ENCODE peak calls at places on chromosomes 12 and 14, in ten cellular contexts. One of them, this sample, is unnamed. For H3K4me1, the result is how much of the 10 kb centered on the place peaks cover.

GRCh38 chr14:68291820-68292219 is 472.2 kb downstream of the RAD51B start:
- DNase-seq in adrenal gland: no peak
- DNase-seq in A549: no peak
- DNase-seq in HCT116: peak
- DNase-seq in sigmoid colon: no peak
- DNase-seq in suprapubic skin: no peak
- DNase-seq in H1: peak
- DNase-seq in ovary: no peak
- DNase-seq in uterus: no peak
- DNase-seq in K562: no peak
- DNase-seq in this sample: no peak

GRCh38 chr12:78275886-78276285 is 445.2 kb downstream of the NAV3 start:
- DNase-seq in adrenal gland: no peak
- DNase-seq in A549: no peak
- DNase-seq in HCT116: no peak
- DNase-seq in sigmoid colon: no peak
- DNase-seq in suprapubic skin: no peak
- DNase-seq in H1: no peak
- DNase-seq in ovary: no peak
- DNase-seq in uterus: no peak
- DNase-seq in K562: no peak
- DNase-seq in this sample: no peak

GRCh38 chr12:52870361-52871290 is 21.8 kb upstream of the KRT78 start:
- DNase-seq in adrenal gland: no peak
- DNase-seq in A549: peak
- DNase-seq in HCT116: no peak
- DNase-seq in sigmoid colon: peak
- DNase-seq in suprapubic skin: peak
- DNase-seq in H1: no peak
- DNase-seq in ovary: peak
- DNase-seq in uterus: peak
- DNase-seq in K562: peak
- DNase-seq in this sample: no peak

GRCh38 chr12:98227162-98227561 is 288.2 kb upstream of the TMPO start:
- DNase-seq in adrenal gland: no peak
- DNase-seq in A549: no peak
- DNase-seq in HCT116: peak
- DNase-seq in sigmoid colon: no peak
- DNase-seq in suprapubic skin: no peak
- DNase-seq in H1: no peak
- DNase-seq in ovary: no peak
- DNase-seq in uterus: no peak
- DNase-seq in K562: peak
- DNase-seq in this sample: no peak

GRCh38 chr14:54568821-54569591 is 2.1 kb downstream of the SAMD4A start:
- DNase-seq in adrenal gland: no peak
- DNase-seq in A549: no peak
- DNase-seq in HCT116: no peak
- DNase-seq in sigmoid colon: peak
- DNase-seq in suprapubic skin: peak
- DNase-seq in H1: no peak
- DNase-seq in ovary: no peak
- DNase-seq in uterus: peak
- DNase-seq in K562: no peak
- DNase-seq in this sample: no peak

GRCh38 chr14:101903111-101903561 is 61.2 kb upstream of the DYNC1H1 start:
- DNase-seq in adrenal gland: no peak
- DNase-seq in A549: no peak
- DNase-seq in HCT116: no peak
- DNase-seq in sigmoid colon: no peak
- DNase-seq in suprapubic skin: no peak
- DNase-seq in H1: no peak
- DNase-seq in ovary: no peak
- DNase-seq in uterus: no peak
- DNase-seq in K562: no peak
- DNase-seq in this sample: no peak

GRCh38 chr12:49903700-49904423 is at the start of gene FAIM2:
- DNase-seq in adrenal gland: peak
- DNase-seq in A549: no peak
- DNase-seq in HCT116: no peak
- DNase-seq in sigmoid colon: peak
- DNase-seq in suprapubic skin: no peak
- DNase-seq in H1: no peak
- DNase-seq in ovary: peak
- DNase-seq in uterus: peak
- DNase-seq in K562: peak
- DNase-seq in this sample: no peak

GRCh38 chr14:99475179-99475578 is 5.5 kb downstream of the SETD3 start:
- DNase-seq in adrenal gland: no peak
- DNase-seq in A549: no peak
- DNase-seq in HCT116: no peak
- DNase-seq in sigmoid colon: no peak
- DNase-seq in suprapubic skin: no peak
- DNase-seq in H1: no peak
- DNase-seq in ovary: no peak
- DNase-seq in uterus: no peak
- DNase-seq in K562: no peak
- DNase-seq in this sample: no peak

GRCh38 chr12:51392556-51393237 is 1.5 kb upstream of the GALNT6 start:
- DNase-seq in adrenal gland: peak
- DNase-seq in A549: no peak
- DNase-seq in HCT116: no peak
- DNase-seq in sigmoid colon: no peak
- DNase-seq in suprapubic skin: no peak
- DNase-seq in H1: no peak
- DNase-seq in ovary: peak
- DNase-seq in uterus: no peak
- DNase-seq in K562: no peak
- DNase-seq in this sample: no peak

GRCh38 chr14:86166541-86166940 is 636.6 kb downstream of the FLRT2 start:
- DNase-seq in adrenal gland: no peak
- DNase-seq in A549: no peak
- DNase-seq in HCT116: no peak
- DNase-seq in sigmoid colon: no peak
- DNase-seq in suprapubic skin: no peak
- DNase-seq in H1: no peak
- DNase-seq in ovary: no peak
- DNase-seq in uterus: no peak
- DNase-seq in K562: no peak
- DNase-seq in this sample: no peak
- H3K27ac ChIP-seq in adrenal gland: no peak
- H3K27ac ChIP-seq in A549: no peak
- H3K27ac ChIP-seq in HCT116: no peak
- H3K27ac ChIP-seq in sigmoid colon: no peak
- H3K27ac ChIP-seq in suprapubic skin: no peak
- H3K27ac ChIP-seq in H1: no peak
- H3K27ac ChIP-seq in ovary: no peak
- H3K27ac ChIP-seq in uterus: no peak
- H3K27ac ChIP-seq in K562: no peak
- H3K27ac ChIP-seq in this sample: no peak

GRCh38 chr12:77236066-77236465 is 170.7 kb upstream of the E2F7 start:
- DNase-seq in adrenal gland: no peak
- DNase-seq in A549: no peak
- DNase-seq in HCT116: no peak
- DNase-seq in sigmoid colon: no peak
- DNase-seq in suprapubic skin: no peak
- DNase-seq in H1: no peak
- DNase-seq in ovary: no peak
- DNase-seq in uterus: no peak
- DNase-seq in K562: no peak
- DNase-seq in this sample: no peak

GRCh38 chr12:77229640-77230442 is 164.5 kb upstream of the E2F7 start:
- DNase-seq in adrenal gland: no peak
- DNase-seq in A549: no peak
- DNase-seq in HCT116: no peak
- DNase-seq in sigmoid colon: no peak
- DNase-seq in suprapubic skin: no peak
- DNase-seq in H1: no peak
- DNase-seq in ovary: no peak
- DNase-seq in uterus: no peak
- DNase-seq in K562: no peak
- DNase-seq in this sample: no peak

GRCh38 chr12:77228376-77228775 is 163.0 kb upstream of the E2F7 start:
- DNase-seq in adrenal gland: no peak
- DNase-seq in A549: no peak
- DNase-seq in HCT116: no peak
- DNase-seq in sigmoid colon: no peak
- DNase-seq in suprapubic skin: no peak
- DNase-seq in H1: no peak
- DNase-seq in ovary: no peak
- DNase-seq in uterus: no peak
- DNase-seq in K562: no peak
- DNase-seq in this sample: no peak

GRCh38 chr12:77232045-77232444 is 166.7 kb upstream of the E2F7 start:
- DNase-seq in adrenal gland: no peak
- DNase-seq in A549: no peak
- DNase-seq in HCT116: no peak
- DNase-seq in sigmoid colon: no peak
- DNase-seq in suprapubic skin: no peak
- DNase-seq in H1: no peak
- DNase-seq in ovary: no peak
- DNase-seq in uterus: peak
- DNase-seq in K562: no peak
- DNase-seq in this sample: no peak

GRCh38 chr12:77231548-77231947 is 166.2 kb upstream of the E2F7 start:
- DNase-seq in adrenal gland: peak
- DNase-seq in A549: no peak
- DNase-seq in HCT116: no peak
- DNase-seq in sigmoid colon: peak
- DNase-seq in suprapubic skin: peak
- DNase-seq in H1: no peak
- DNase-seq in ovary: peak
- DNase-seq in uterus: peak
- DNase-seq in K562: no peak
- DNase-seq in this sample: no peak
- H3K4me1 ChIP-seq in adrenal gland: under half
- H3K4me1 ChIP-seq in A549: under half
- H3K4me1 ChIP-seq in HCT116: under half
- H3K4me1 ChIP-seq in sigmoid colon: under half
- H3K4me1 ChIP-seq in suprapubic skin: under half
- H3K4me1 ChIP-seq in H1: under half
- H3K4me1 ChIP-seq in ovary: under half
- H3K4me1 ChIP-seq in uterus: under half
- H3K4me1 ChIP-seq in K562: under half
- H3K4me1 ChIP-seq in this sample: under half

GRCh38 chr14:92513966-92514843 is 624 bp downstream of the RIN3 start:
- DNase-seq in adrenal gland: no peak
- DNase-seq in A549: peak
- DNase-seq in HCT116: no peak
- DNase-seq in sigmoid colon: peak
- DNase-seq in suprapubic skin: no peak
- DNase-seq in H1: no peak
- DNase-seq in ovary: peak
- DNase-seq in uterus: peak
- DNase-seq in K562: no peak
- DNase-seq in this sample: no peak

GRCh38 chr14:92512807-92513203 is 776 bp upstream of the RIN3 start:
- DNase-seq in adrenal gland: no peak
- DNase-seq in A549: no peak
- DNase-seq in HCT116: no peak
- DNase-seq in sigmoid colon: no peak
- DNase-seq in suprapubic skin: no peak
- DNase-seq in H1: no peak
- DNase-seq in ovary: no peak
- DNase-seq in uterus: no peak
- DNase-seq in K562: no peak
- DNase-seq in this sample: no peak

GRCh38 chr14:92514844-92515509 is 1.4 kb downstream of the RIN3 start:
- DNase-seq in adrenal gland: no peak
- DNase-seq in A549: no peak
- DNase-seq in HCT116: no peak
- DNase-seq in sigmoid colon: peak
- DNase-seq in suprapubic skin: no peak
- DNase-seq in H1: no peak
- DNase-seq in ovary: no peak
- DNase-seq in uterus: no peak
- DNase-seq in K562: no peak
- DNase-seq in this sample: no peak

GRCh38 chr14:92511472-92512247 is 1.9 kb upstream of the RIN3 start:
- DNase-seq in adrenal gland: no peak
- DNase-seq in A549: peak
- DNase-seq in HCT116: peak
- DNase-seq in sigmoid colon: peak
- DNase-seq in suprapubic skin: no peak
- DNase-seq in H1: no peak
- DNase-seq in ovary: no peak
- DNase-seq in uterus: peak
- DNase-seq in K562: no peak
- DNase-seq in this sample: no peak

GRCh38 chr14:92513204-92513965 is at the start of gene RIN3:
- DNase-seq in adrenal gland: peak
- DNase-seq in A549: peak
- DNase-seq in HCT116: no peak
- DNase-seq in sigmoid colon: peak
- DNase-seq in suprapubic skin: no peak
- DNase-seq in H1: no peak
- DNase-seq in ovary: peak
- DNase-seq in uterus: peak
- DNase-seq in K562: no peak
- DNase-seq in this sample: peak
- TF ChIP-seq POLR2A in adrenal gland: peak
- TF ChIP-seq POLR2A in A549: peak
- TF ChIP-seq POLR2A in HCT116: no peak
- TF ChIP-seq POLR2A in sigmoid colon: no peak
- TF ChIP-seq POLR2A in suprapubic skin: no peak
- TF ChIP-seq POLR2A in H1: no peak
- TF ChIP-seq POLR2A in ovary: peak
- TF ChIP-seq POLR2A in uterus: peak
- TF ChIP-seq POLR2A in K562: no peak
- TF ChIP-seq POLR2A in this sample: no peak

GRCh38 chr12:71046215-71046614 is 111.6 kb downstream of the TSPAN8 start:
- DNase-seq in adrenal gland: no peak
- DNase-seq in A549: no peak
- DNase-seq in HCT116: no peak
- DNase-seq in sigmoid colon: no peak
- DNase-seq in suprapubic skin: no peak
- DNase-seq in H1: no peak
- DNase-seq in ovary: no peak
- DNase-seq in uterus: no peak
- DNase-seq in K562: no peak
- DNase-seq in this sample: no peak
- H3K27ac ChIP-seq in adrenal gland: no peak
- H3K27ac ChIP-seq in A549: no peak
- H3K27ac ChIP-seq in HCT116: no peak
- H3K27ac ChIP-seq in sigmoid colon: no peak
- H3K27ac ChIP-seq in suprapubic skin: peak
- H3K27ac ChIP-seq in H1: peak
- H3K27ac ChIP-seq in ovary: no peak
- H3K27ac ChIP-seq in uterus: no peak
- H3K27ac ChIP-seq in K562: no peak
- H3K27ac ChIP-seq in this sample: peak

GRCh38 chr12:76551482-76551888 is 8.1 kb downstream of the OSBPL8 start:
- DNase-seq in adrenal gland: no peak
- DNase-seq in A549: no peak
- DNase-seq in HCT116: no peak
- DNase-seq in sigmoid colon: no peak
- DNase-seq in suprapubic skin: no peak
- DNase-seq in H1: no peak
- DNase-seq in ovary: no peak
- DNase-seq in uterus: no peak
- DNase-seq in K562: peak
- DNase-seq in this sample: no peak
- H3K4me1 ChIP-seq in adrenal gland: under half
- H3K4me1 ChIP-seq in A549: under half
- H3K4me1 ChIP-seq in HCT116: under half
- H3K4me1 ChIP-seq in sigmoid colon: under half
- H3K4me1 ChIP-seq in suprapubic skin: under half
- H3K4me1 ChIP-seq in H1: under half
- H3K4me1 ChIP-seq in ovary: under half
- H3K4me1 ChIP-seq in uterus: under half
- H3K4me1 ChIP-seq in K562: under half
- H3K4me1 ChIP-seq in this sample: half or more

This sample was measured in esophagus squamous epithelium.